ENCODE peak calls at places on chromosomes 13 and 19, in ten cellular contexts. L, I, D, B, C, O, J, Q, E and V are unnamed samples.

GRCh38 chr13:79519252-79519651 is 38.3 kb downstream of the NDFIP2 start:
- DNase-seq in C (no peak), D (no peak), E (no peak), Q (no peak), L (no peak), I (no peak), B (no peak), J (no peak), O (peak; percentile 24), V (no peak)

GRCh38 chr19:46015080-46015960 is 7.5 kb downstream of the PGLYRP1 start:
- DNase-seq in O (peak; percentile 8), E (peak; percentile 88), I (peak; percentile 49), L (no peak), C (peak; percentile 76), B (peak; percentile 38), D (peak; percentile 54), Q (peak; percentile 71), J (peak; percentile 82), V (peak; percentile 48)

GRCh38 chr13:73107459-73107858 is 48.7 kb downstream of the KLF5 start:
- DNase-seq in B (no peak), E (no peak), D (no peak), I (peak; percentile 59), Q (no peak), J (no peak), C (no peak), L (no peak), O (no peak), V (no peak)

GRCh38 chr19:4694211-4694987 is 24.3 kb upstream of the MYDGF start:
- DNase-seq in I (no peak), B (no peak), C (no peak), D (peak; percentile 88), O (peak; percentile 98), L (no peak), J (no peak), Q (no peak), E (no peak), V (peak; percentile 83)

GRCh38 chr19:46716013-46716671 is 772 bp downstream of the PRKD2 start:
- DNase-seq in I (no peak), C (peak; percentile 77), Q (no peak), L (no peak), E (peak; percentile 68), J (no peak), B (peak; percentile 34), O (no peak), D (no peak), V (no peak)

GRCh38 chr13:48585456-48585840 is 52.6 kb upstream of the RCBTB2 start:
- DNase-seq in I (peak; percentile 6), J (peak; percentile 43), E (no peak), C (no peak), O (peak; percentile 69), L (peak; percentile 81), D (peak; percentile 47), B (no peak), Q (no peak), V (peak; percentile 41)

GRCh38 chr19:15404780-15405211 is 14.0 kb downstream of the AKAP8L start:
- DNase-seq in O (no peak), J (no peak), B (peak; percentile 34), I (no peak), C (no peak), Q (no peak), D (no peak), E (no peak), L (no peak), V (no peak)

GRCh38 chr19:3467437-3468198 is 12.7 kb downstream of the SMIM24 start:
- DNase-seq in J (no peak), E (no peak), B (no peak), C (no peak), Q (no peak), I (no peak), L (no peak), O (no peak), D (no peak), V (no peak)

GRCh38 chr19:48713041-48713863 is 6.3 kb downstream of the MAMSTR start:
- DNase-seq in Q (no peak), L (no peak), J (no peak), B (peak; percentile 30), O (no peak), I (no peak), E (peak; percentile 52), D (no peak), C (peak; percentile 38), V (peak; percentile 19)

GRCh38 chr19:10402441-10403038 is 802 bp downstream of the CDC37 start:
- DNase-seq in E (no peak), L (no peak), B (peak; percentile 41), Q (no peak), O (no peak), C (no peak), D (no peak), J (no peak), I (no peak), V (peak; percentile 47)